ENCODE peak calls at places on chromosomes 4 and X, in eight cellular contexts. Y is HTR-8/SVneo; W is natural killer cell treated with Interleukin-12 subunit alpha and Interleukin-12 subunit beta and Interleukin-15 and Interleukin-18, amount 100 ng/mL, for 72 hours; H is stimulated activated CD8-positive, alpha-beta memory T cell treated with anti-CD3 and anti-CD28 coated beads, Interleukin-4, amount 100 ng/mL, for 4 hours; A is T-cell; D is NCI-H510A treated with DMSO at 0.1 percent for 48 hours; P is stimulated activated CD4-positive, alpha-beta T cell treated with anti-CD3 and anti-CD28 coated beads, TNF-alpha, amount 100 ng/mL, for 1 hour; G is astrocyte of the spinal cord. F is an unnamed sample.

GRCh38 chr4:125461676-125462363 is 147.1 kb downstream of the FAT4 start:
- DNase-seq in W (no peak), H (no peak), A (no peak), P (no peak), Y (no peak), G (no peak), D (no peak), F (no peak)

GRCh38 chrX:97132654-97133415 is 249.1 kb downstream of the RPA4 start:
- DNase-seq in Y (no peak), A (no peak), W (no peak), D (no peak), G (no peak), H (no peak), P (no peak), F (no peak)

GRCh38 chr4:34964613-34965012 is 1279.7 kb downstream of the ARAP2 start:
- DNase-seq in G (no peak), D (no peak), A (no peak), P (no peak), H (no peak), W (no peak), Y (no peak), F (no peak)

GRCh38 chrX:1308476-1308875 is 28.1 kb upstream of the IL3RA start:
- DNase-seq in Y (no peak), H (no peak), W (no peak), D (no peak), A (no peak), G (no peak), P (no peak), F (no peak)

GRCh38 chr4:31104033-31104432 is 383.9 kb downstream of the PCDH7 start:
- DNase-seq in P (no peak), G (peak), A (no peak), W (no peak), D (no peak), H (no peak), Y (no peak), F (no peak)

GRCh38 chr4:32633421-32633820 is 1913.3 kb downstream of the PCDH7 start:
- DNase-seq in A (no peak), D (no peak), P (no peak), H (no peak), Y (no peak), G (no peak), W (no peak), F (no peak)

GRCh38 chr4:8544741-8545438 is 35.3 kb upstream of the GPR78 start:
- DNase-seq in W (no peak), D (no peak), Y (no peak), G (no peak), H (no peak), P (no peak), A (no peak), F (no peak)

GRCh38 chrX:10617964-10618342 is 2.4 kb downstream of the MID1 start:
- DNase-seq in A (no peak), W (no peak), H (no peak), P (no peak), D (peak), G (peak), Y (peak), F (no peak)

GRCh38 chr4:141807073-141807472 is 170.7 kb downstream of the IL15 start:
- DNase-seq in W (no peak), A (no peak), H (no peak), P (no peak), Y (no peak), G (peak), D (no peak), F (no peak)

GRCh38 chrX:118475903-118476302 is 19.7 kb upstream of the DOCK11 start:
- DNase-seq in H (no peak), G (no peak), W (no peak), A (no peak), P (no peak), Y (no peak), D (no peak), F (no peak)

GRCh38 chr4:142265536-142265935 is 580.6 kb downstream of the INPP4B start:
- DNase-seq in H (no peak), A (no peak), Y (peak), G (peak), W (no peak), D (no peak), P (no peak), F (no peak)

GRCh38 chr4:18397681-18398080 is 376.1 kb upstream of the LCORL start:
- DNase-seq in D (no peak), P (no peak), H (no peak), W (no peak), Y (no peak), A (no peak), G (no peak), F (no peak)

GRCh38 chrX:43559643-43560042 is 96.5 kb upstream of the MAOA start:
- DNase-seq in H (no peak), D (peak), W (no peak), A (peak), Y (peak), P (no peak), G (peak), F (no peak)

F was measured in DMS153.